ENCODE peak calls at places on chromosomes 12 and 14, in six cellular contexts. S, W, A, X, C and I are unnamed samples.

GRCh38 chr14:104604461-104605449 is at the start of gene TMEM179:
- DNase-seq in A (no peak), C (peak), S (no peak), W (no peak), X (no peak), I (peak)

GRCh38 chr12:50088577-50089335 is 3.6 kb downstream of the SMARCD1 start:
- DNase-seq in S (peak), A (peak), X (peak), W (no peak), C (peak), I (peak)

GRCh38 chr12:58882796-58883195 is 37.5 kb downstream of the LRIG3 start:
- DNase-seq in C (no peak), W (no peak), X (no peak), A (no peak), S (no peak), I (no peak)

GRCh38 chr12:101616027-101616494 is 21.3 kb downstream of the MYBPC1 start:
- DNase-seq in X (peak), W (no peak), C (no peak), S (no peak), A (peak), I (no peak)

GRCh38 chr14:105449276-105450122 is 25.1 kb upstream of the CRIP2 start:
- DNase-seq in C (no peak), A (no peak), S (no peak), X (no peak), W (no peak), I (no peak)

GRCh38 chr14:51004801-51005526 is 60.7 kb upstream of the PYGL start:
- DNase-seq in X (peak), W (peak), C (no peak), S (no peak), A (peak), I (no peak)

GRCh38 chr12:65965358-65965757 is 141.1 kb downstream of the HMGA2 start:
- DNase-seq in C (no peak), S (no peak), W (no peak), A (peak), X (no peak), I (no peak)

GRCh38 chr14:58027904-58028303 is 124.1 kb downstream of the ARMH4 start:
- DNase-seq in C (no peak), X (no peak), S (no peak), A (no peak), W (peak), I (no peak)

GRCh38 chr14:21999400-21999799 is 325.8 kb upstream of the OR4E1 start:
- DNase-seq in C (peak), X (no peak), S (no peak), W (no peak), A (no peak), I (no peak)

GRCh38 chr14:91154851-91155625 is 41.2 kb downstream of the DGLUCY start:
- DNase-seq in C (peak), X (peak), W (no peak), A (peak), S (peak), I (peak)

GRCh38 chr12:28191690-28192089 is 1.4 kb downstream of the CCDC91 start:
- DNase-seq in S (no peak), W (no peak), C (no peak), X (no peak), A (peak), I (peak)